ENCODE peak calls at places on chromosomes 5 and 9, in ten cellular contexts. One of them, this sample, is unnamed.

GRCh38 chr9:93536874-93537273 is 39.5 kb upstream of the PHF2 start:
- DNase-seq in stimulated activated CD4-positive, alpha-beta T cell treated with anti-CD3 and anti-CD28 coated beads, Interleukin-1b, Interleukin-23, amount 100 ng/mL, for 4 hours: no peak
- DNase-seq in GM23338: peak
- DNase-seq in activated CD8-positive, alpha-beta T cell treated with anti-CD3 and anti-CD28 coated beads for 36 hours: no peak
- DNase-seq in EL: no peak
- DNase-seq in activated CD4-positive, alpha-beta memory T cell treated with anti-CD3 and anti-CD28 coated beads, Interleukin-2, amount 10 ng/mL, durations not matched to agents 7 days and 5 days: no peak
- DNase-seq in AG09309: no peak
- DNase-seq in activated CD8-positive, alpha-beta memory T cell treated with anti-CD3 and anti-CD28 coated beads, Interleukin-2, amount 10 ng/mL, durations not matched to agents 7 days and 5 days: no peak
- DNase-seq in Right ventricle myocardium inferior: no peak
- DNase-seq in GM04504: no peak
- DNase-seq in this sample: no peak

GRCh38 chr9:29213374-29214161 is 1640.3 kb upstream of the C9orf72 start:
- DNase-seq in stimulated activated CD4-positive, alpha-beta T cell treated with anti-CD3 and anti-CD28 coated beads, Interleukin-1b, Interleukin-23, amount 100 ng/mL, for 4 hours: no peak
- DNase-seq in GM23338: peak
- DNase-seq in activated CD8-positive, alpha-beta T cell treated with anti-CD3 and anti-CD28 coated beads for 36 hours: no peak
- DNase-seq in EL: no peak
- DNase-seq in activated CD4-positive, alpha-beta memory T cell treated with anti-CD3 and anti-CD28 coated beads, Interleukin-2, amount 10 ng/mL, durations not matched to agents 7 days and 5 days: no peak
- DNase-seq in AG09309: no peak
- DNase-seq in activated CD8-positive, alpha-beta memory T cell treated with anti-CD3 and anti-CD28 coated beads, Interleukin-2, amount 10 ng/mL, durations not matched to agents 7 days and 5 days: no peak
- DNase-seq in Right ventricle myocardium inferior: no peak
- DNase-seq in GM04504: no peak
- DNase-seq in this sample: no peak

GRCh38 chr5:149496166-149496565 is 55.1 kb downstream of the CSNK1A1 start:
- DNase-seq in stimulated activated CD4-positive, alpha-beta T cell treated with anti-CD3 and anti-CD28 coated beads, Interleukin-1b, Interleukin-23, amount 100 ng/mL, for 4 hours: no peak
- DNase-seq in GM23338: no peak
- DNase-seq in activated CD8-positive, alpha-beta T cell treated with anti-CD3 and anti-CD28 coated beads for 36 hours: no peak
- DNase-seq in EL: no peak
- DNase-seq in activated CD4-positive, alpha-beta memory T cell treated with anti-CD3 and anti-CD28 coated beads, Interleukin-2, amount 10 ng/mL, durations not matched to agents 7 days and 5 days: no peak
- DNase-seq in AG09309: no peak
- DNase-seq in activated CD8-positive, alpha-beta memory T cell treated with anti-CD3 and anti-CD28 coated beads, Interleukin-2, amount 10 ng/mL, durations not matched to agents 7 days and 5 days: no peak
- DNase-seq in Right ventricle myocardium inferior: no peak
- DNase-seq in GM04504: no peak
- DNase-seq in this sample: no peak

GRCh38 chr5:123755587-123756324 is 243.8 kb downstream of the CSNK1G3 start:
- DNase-seq in stimulated activated CD4-positive, alpha-beta T cell treated with anti-CD3 and anti-CD28 coated beads, Interleukin-1b, Interleukin-23, amount 100 ng/mL, for 4 hours: no peak
- DNase-seq in GM23338: no peak
- DNase-seq in activated CD8-positive, alpha-beta T cell treated with anti-CD3 and anti-CD28 coated beads for 36 hours: no peak
- DNase-seq in EL: peak
- DNase-seq in activated CD4-positive, alpha-beta memory T cell treated with anti-CD3 and anti-CD28 coated beads, Interleukin-2, amount 10 ng/mL, durations not matched to agents 7 days and 5 days: no peak
- DNase-seq in AG09309: no peak
- DNase-seq in activated CD8-positive, alpha-beta memory T cell treated with anti-CD3 and anti-CD28 coated beads, Interleukin-2, amount 10 ng/mL, durations not matched to agents 7 days and 5 days: no peak
- DNase-seq in Right ventricle myocardium inferior: no peak
- DNase-seq in GM04504: peak
- DNase-seq in this sample: no peak

GRCh38 chr9:114473447-114473801 is 31.8 kb downstream of the WHRN start:
- DNase-seq in stimulated activated CD4-positive, alpha-beta T cell treated with anti-CD3 and anti-CD28 coated beads, Interleukin-1b, Interleukin-23, amount 100 ng/mL, for 4 hours: no peak
- DNase-seq in GM23338: no peak
- DNase-seq in activated CD8-positive, alpha-beta T cell treated with anti-CD3 and anti-CD28 coated beads for 36 hours: no peak
- DNase-seq in EL: no peak
- DNase-seq in activated CD4-positive, alpha-beta memory T cell treated with anti-CD3 and anti-CD28 coated beads, Interleukin-2, amount 10 ng/mL, durations not matched to agents 7 days and 5 days: no peak
- DNase-seq in AG09309: no peak
- DNase-seq in activated CD8-positive, alpha-beta memory T cell treated with anti-CD3 and anti-CD28 coated beads, Interleukin-2, amount 10 ng/mL, durations not matched to agents 7 days and 5 days: no peak
- DNase-seq in Right ventricle myocardium inferior: no peak
- DNase-seq in GM04504: no peak
- DNase-seq in this sample: no peak

GRCh38 chr5:145345883-145346282 is 489.3 kb downstream of the PRELID2 start:
- DNase-seq in stimulated activated CD4-positive, alpha-beta T cell treated with anti-CD3 and anti-CD28 coated beads, Interleukin-1b, Interleukin-23, amount 100 ng/mL, for 4 hours: no peak
- DNase-seq in GM23338: no peak
- DNase-seq in activated CD8-positive, alpha-beta T cell treated with anti-CD3 and anti-CD28 coated beads for 36 hours: no peak
- DNase-seq in EL: peak
- DNase-seq in activated CD4-positive, alpha-beta memory T cell treated with anti-CD3 and anti-CD28 coated beads, Interleukin-2, amount 10 ng/mL, durations not matched to agents 7 days and 5 days: no peak
- DNase-seq in AG09309: no peak
- DNase-seq in activated CD8-positive, alpha-beta memory T cell treated with anti-CD3 and anti-CD28 coated beads, Interleukin-2, amount 10 ng/mL, durations not matched to agents 7 days and 5 days: no peak
- DNase-seq in Right ventricle myocardium inferior: no peak
- DNase-seq in GM04504: no peak
- DNase-seq in this sample: no peak

GRCh38 chr5:33415811-33416354 is 24.9 kb upstream of the TARS1 start:
- DNase-seq in stimulated activated CD4-positive, alpha-beta T cell treated with anti-CD3 and anti-CD28 coated beads, Interleukin-1b, Interleukin-23, amount 100 ng/mL, for 4 hours: no peak
- DNase-seq in GM23338: no peak
- DNase-seq in activated CD8-positive, alpha-beta T cell treated with anti-CD3 and anti-CD28 coated beads for 36 hours: no peak
- DNase-seq in EL: no peak
- DNase-seq in activated CD4-positive, alpha-beta memory T cell treated with anti-CD3 and anti-CD28 coated beads, Interleukin-2, amount 10 ng/mL, durations not matched to agents 7 days and 5 days: no peak
- DNase-seq in AG09309: no peak
- DNase-seq in activated CD8-positive, alpha-beta memory T cell treated with anti-CD3 and anti-CD28 coated beads, Interleukin-2, amount 10 ng/mL, durations not matched to agents 7 days and 5 days: no peak
- DNase-seq in Right ventricle myocardium inferior: no peak
- DNase-seq in GM04504: no peak
- DNase-seq in this sample: no peak

GRCh38 chr5:131206061-131206460 is 35.3 kb downstream of the LYRM7 start:
- DNase-seq in stimulated activated CD4-positive, alpha-beta T cell treated with anti-CD3 and anti-CD28 coated beads, Interleukin-1b, Interleukin-23, amount 100 ng/mL, for 4 hours: no peak
- DNase-seq in GM23338: no peak
- DNase-seq in activated CD8-positive, alpha-beta T cell treated with anti-CD3 and anti-CD28 coated beads for 36 hours: no peak
- DNase-seq in EL: no peak
- DNase-seq in activated CD4-positive, alpha-beta memory T cell treated with anti-CD3 and anti-CD28 coated beads, Interleukin-2, amount 10 ng/mL, durations not matched to agents 7 days and 5 days: no peak
- DNase-seq in AG09309: no peak
- DNase-seq in activated CD8-positive, alpha-beta memory T cell treated with anti-CD3 and anti-CD28 coated beads, Interleukin-2, amount 10 ng/mL, durations not matched to agents 7 days and 5 days: no peak
- DNase-seq in Right ventricle myocardium inferior: no peak
- DNase-seq in GM04504: no peak
- DNase-seq in this sample: no peak

GRCh38 chr5:178241688-178242231 is 9.2 kb upstream of the PHYKPL start:
- DNase-seq in stimulated activated CD4-positive, alpha-beta T cell treated with anti-CD3 and anti-CD28 coated beads, Interleukin-1b, Interleukin-23, amount 100 ng/mL, for 4 hours: no peak
- DNase-seq in GM23338: no peak
- DNase-seq in activated CD8-positive, alpha-beta T cell treated with anti-CD3 and anti-CD28 coated beads for 36 hours: no peak
- DNase-seq in EL: no peak
- DNase-seq in activated CD4-positive, alpha-beta memory T cell treated with anti-CD3 and anti-CD28 coated beads, Interleukin-2, amount 10 ng/mL, durations not matched to agents 7 days and 5 days: no peak
- DNase-seq in AG09309: no peak
- DNase-seq in activated CD8-positive, alpha-beta memory T cell treated with anti-CD3 and anti-CD28 coated beads, Interleukin-2, amount 10 ng/mL, durations not matched to agents 7 days and 5 days: no peak
- DNase-seq in Right ventricle myocardium inferior: no peak
- DNase-seq in GM04504: no peak
- DNase-seq in this sample: no peak

GRCh38 chr5:103327893-103328292 is 69.3 kb downstream of the MACIR start:
- DNase-seq in stimulated activated CD4-positive, alpha-beta T cell treated with anti-CD3 and anti-CD28 coated beads, Interleukin-1b, Interleukin-23, amount 100 ng/mL, for 4 hours: no peak
- DNase-seq in GM23338: no peak
- DNase-seq in activated CD8-positive, alpha-beta T cell treated with anti-CD3 and anti-CD28 coated beads for 36 hours: no peak
- DNase-seq in EL: no peak
- DNase-seq in activated CD4-positive, alpha-beta memory T cell treated with anti-CD3 and anti-CD28 coated beads, Interleukin-2, amount 10 ng/mL, durations not matched to agents 7 days and 5 days: no peak
- DNase-seq in AG09309: no peak
- DNase-seq in activated CD8-positive, alpha-beta memory T cell treated with anti-CD3 and anti-CD28 coated beads, Interleukin-2, amount 10 ng/mL, durations not matched to agents 7 days and 5 days: no peak
- DNase-seq in Right ventricle myocardium inferior: no peak
- DNase-seq in GM04504: no peak
- DNase-seq in this sample: no peak

GRCh38 chr5:17184596-17184995 is 32.8 kb upstream of the BASP1 start:
- DNase-seq in stimulated activated CD4-positive, alpha-beta T cell treated with anti-CD3 and anti-CD28 coated beads, Interleukin-1b, Interleukin-23, amount 100 ng/mL, for 4 hours: no peak
- DNase-seq in GM23338: no peak
- DNase-seq in activated CD8-positive, alpha-beta T cell treated with anti-CD3 and anti-CD28 coated beads for 36 hours: no peak
- DNase-seq in EL: no peak
- DNase-seq in activated CD4-positive, alpha-beta memory T cell treated with anti-CD3 and anti-CD28 coated beads, Interleukin-2, amount 10 ng/mL, durations not matched to agents 7 days and 5 days: no peak
- DNase-seq in AG09309: no peak
- DNase-seq in activated CD8-positive, alpha-beta memory T cell treated with anti-CD3 and anti-CD28 coated beads, Interleukin-2, amount 10 ng/mL, durations not matched to agents 7 days and 5 days: no peak
- DNase-seq in Right ventricle myocardium inferior: no peak
- DNase-seq in GM04504: no peak
- DNase-seq in this sample: no peak

GRCh38 chr9:135282001-135282731 is 194.7 kb downstream of the OLFM1 start:
- DNase-seq in stimulated activated CD4-positive, alpha-beta T cell treated with anti-CD3 and anti-CD28 coated beads, Interleukin-1b, Interleukin-23, amount 100 ng/mL, for 4 hours: no peak
- DNase-seq in GM23338: no peak
- DNase-seq in activated CD8-positive, alpha-beta T cell treated with anti-CD3 and anti-CD28 coated beads for 36 hours: peak
- DNase-seq in EL: no peak
- DNase-seq in activated CD4-positive, alpha-beta memory T cell treated with anti-CD3 and anti-CD28 coated beads, Interleukin-2, amount 10 ng/mL, durations not matched to agents 7 days and 5 days: no peak
- DNase-seq in AG09309: no peak
- DNase-seq in activated CD8-positive, alpha-beta memory T cell treated with anti-CD3 and anti-CD28 coated beads, Interleukin-2, amount 10 ng/mL, durations not matched to agents 7 days and 5 days: no peak
- DNase-seq in Right ventricle myocardium inferior: no peak
- DNase-seq in GM04504: no peak
- DNase-seq in this sample: peak

GRCh38 chr9:16744386-16744785 is 126.1 kb downstream of the BNC2 start:
- DNase-seq in stimulated activated CD4-positive, alpha-beta T cell treated with anti-CD3 and anti-CD28 coated beads, Interleukin-1b, Interleukin-23, amount 100 ng/mL, for 4 hours: no peak
- DNase-seq in GM23338: no peak
- DNase-seq in activated CD8-positive, alpha-beta T cell treated with anti-CD3 and anti-CD28 coated beads for 36 hours: no peak
- DNase-seq in EL: peak
- DNase-seq in activated CD4-positive, alpha-beta memory T cell treated with anti-CD3 and anti-CD28 coated beads, Interleukin-2, amount 10 ng/mL, durations not matched to agents 7 days and 5 days: no peak
- DNase-seq in AG09309: no peak
- DNase-seq in activated CD8-positive, alpha-beta memory T cell treated with anti-CD3 and anti-CD28 coated beads, Interleukin-2, amount 10 ng/mL, durations not matched to agents 7 days and 5 days: no peak
- DNase-seq in Right ventricle myocardium inferior: no peak
- DNase-seq in GM04504: no peak
- DNase-seq in this sample: no peak

GRCh38 chr5:90410178-90410762 is 714 bp upstream of the CETN3 start:
- DNase-seq in stimulated activated CD4-positive, alpha-beta T cell treated with anti-CD3 and anti-CD28 coated beads, Interleukin-1b, Interleukin-23, amount 100 ng/mL, for 4 hours: no peak
- DNase-seq in GM23338: no peak
- DNase-seq in activated CD8-positive, alpha-beta T cell treated with anti-CD3 and anti-CD28 coated beads for 36 hours: no peak
- DNase-seq in EL: no peak
- DNase-seq in activated CD4-positive, alpha-beta memory T cell treated with anti-CD3 and anti-CD28 coated beads, Interleukin-2, amount 10 ng/mL, durations not matched to agents 7 days and 5 days: no peak
- DNase-seq in AG09309: no peak
- DNase-seq in activated CD8-positive, alpha-beta memory T cell treated with anti-CD3 and anti-CD28 coated beads, Interleukin-2, amount 10 ng/mL, durations not matched to agents 7 days and 5 days: no peak
- DNase-seq in Right ventricle myocardium inferior: no peak
- DNase-seq in GM04504: no peak
- DNase-seq in this sample: no peak

GRCh38 chr5:168268949-168269943 is 22.2 kb upstream of the WWC1 start:
- DNase-seq in stimulated activated CD4-positive, alpha-beta T cell treated with anti-CD3 and anti-CD28 coated beads, Interleukin-1b, Interleukin-23, amount 100 ng/mL, for 4 hours: peak
- DNase-seq in GM23338: peak
- DNase-seq in activated CD8-positive, alpha-beta T cell treated with anti-CD3 and anti-CD28 coated beads for 36 hours: peak
- DNase-seq in EL: peak
- DNase-seq in activated CD4-positive, alpha-beta memory T cell treated with anti-CD3 and anti-CD28 coated beads, Interleukin-2, amount 10 ng/mL, durations not matched to agents 7 days and 5 days: peak
- DNase-seq in AG09309: peak
- DNase-seq in activated CD8-positive, alpha-beta memory T cell treated with anti-CD3 and anti-CD28 coated beads, Interleukin-2, amount 10 ng/mL, durations not matched to agents 7 days and 5 days: peak
- DNase-seq in Right ventricle myocardium inferior: peak
- DNase-seq in GM04504: peak
- DNase-seq in this sample: peak

GRCh38 chr5:6448622-6449464 is at the start of gene UBE2QL1:
- DNase-seq in stimulated activated CD4-positive, alpha-beta T cell treated with anti-CD3 and anti-CD28 coated beads, Interleukin-1b, Interleukin-23, amount 100 ng/mL, for 4 hours: no peak
- DNase-seq in GM23338: peak
- DNase-seq in activated CD8-positive, alpha-beta T cell treated with anti-CD3 and anti-CD28 coated beads for 36 hours: peak
- DNase-seq in EL: no peak
- DNase-seq in activated CD4-positive, alpha-beta memory T cell treated with anti-CD3 and anti-CD28 coated beads, Interleukin-2, amount 10 ng/mL, durations not matched to agents 7 days and 5 days: no peak
- DNase-seq in AG09309: no peak
- DNase-seq in activated CD8-positive, alpha-beta memory T cell treated with anti-CD3 and anti-CD28 coated beads, Interleukin-2, amount 10 ng/mL, durations not matched to agents 7 days and 5 days: no peak
- DNase-seq in Right ventricle myocardium inferior: no peak
- DNase-seq in GM04504: no peak
- DNase-seq in this sample: no peak

GRCh38 chr9:22005700-22006605 is 3.2 kb downstream of the CDKN2B start:
- DNase-seq in stimulated activated CD4-positive, alpha-beta T cell treated with anti-CD3 and anti-CD28 coated beads, Interleukin-1b, Interleukin-23, amount 100 ng/mL, for 4 hours: no peak
- DNase-seq in GM23338: peak
- DNase-seq in activated CD8-positive, alpha-beta T cell treated with anti-CD3 and anti-CD28 coated beads for 36 hours: no peak
- DNase-seq in EL: no peak
- DNase-seq in activated CD4-positive, alpha-beta memory T cell treated with anti-CD3 and anti-CD28 coated beads, Interleukin-2, amount 10 ng/mL, durations not matched to agents 7 days and 5 days: no peak
- DNase-seq in AG09309: no peak
- DNase-seq in activated CD8-positive, alpha-beta memory T cell treated with anti-CD3 and anti-CD28 coated beads, Interleukin-2, amount 10 ng/mL, durations not matched to agents 7 days and 5 days: no peak
- DNase-seq in Right ventricle myocardium inferior: peak
- DNase-seq in GM04504: no peak
- DNase-seq in this sample: peak

GRCh38 chr9:99637640-99638039 is 184.0 kb upstream of the NR4A3 start:
- DNase-seq in stimulated activated CD4-positive, alpha-beta T cell treated with anti-CD3 and anti-CD28 coated beads, Interleukin-1b, Interleukin-23, amount 100 ng/mL, for 4 hours: no peak
- DNase-seq in GM23338: no peak
- DNase-seq in activated CD8-positive, alpha-beta T cell treated with anti-CD3 and anti-CD28 coated beads for 36 hours: no peak
- DNase-seq in EL: no peak
- DNase-seq in activated CD4-positive, alpha-beta memory T cell treated with anti-CD3 and anti-CD28 coated beads, Interleukin-2, amount 10 ng/mL, durations not matched to agents 7 days and 5 days: no peak
- DNase-seq in AG09309: no peak
- DNase-seq in activated CD8-positive, alpha-beta memory T cell treated with anti-CD3 and anti-CD28 coated beads, Interleukin-2, amount 10 ng/mL, durations not matched to agents 7 days and 5 days: no peak
- DNase-seq in Right ventricle myocardium inferior: no peak
- DNase-seq in GM04504: no peak
- DNase-seq in this sample: no peak

GRCh38 chr5:56910123-56910951 is 941 bp downstream of the SETD9 start:
- DNase-seq in stimulated activated CD4-positive, alpha-beta T cell treated with anti-CD3 and anti-CD28 coated beads, Interleukin-1b, Interleukin-23, amount 100 ng/mL, for 4 hours: no peak
- DNase-seq in GM23338: peak
- DNase-seq in activated CD8-positive, alpha-beta T cell treated with anti-CD3 and anti-CD28 coated beads for 36 hours: peak
- DNase-seq in EL: no peak
- DNase-seq in activated CD4-positive, alpha-beta memory T cell treated with anti-CD3 and anti-CD28 coated beads, Interleukin-2, amount 10 ng/mL, durations not matched to agents 7 days and 5 days: no peak
- DNase-seq in AG09309: no peak
- DNase-seq in activated CD8-positive, alpha-beta memory T cell treated with anti-CD3 and anti-CD28 coated beads, Interleukin-2, amount 10 ng/mL, durations not matched to agents 7 days and 5 days: no peak
- DNase-seq in Right ventricle myocardium inferior: peak
- DNase-seq in GM04504: peak
- DNase-seq in this sample: no peak

GRCh38 chr5:132411382-132411925 is 41.9 kb downstream of the SLC22A5 start:
- DNase-seq in stimulated activated CD4-positive, alpha-beta T cell treated with anti-CD3 and anti-CD28 coated beads, Interleukin-1b, Interleukin-23, amount 100 ng/mL, for 4 hours: no peak
- DNase-seq in GM23338: no peak
- DNase-seq in activated CD8-positive, alpha-beta T cell treated with anti-CD3 and anti-CD28 coated beads for 36 hours: peak
- DNase-seq in EL: no peak
- DNase-seq in activated CD4-positive, alpha-beta memory T cell treated with anti-CD3 and anti-CD28 coated beads, Interleukin-2, amount 10 ng/mL, durations not matched to agents 7 days and 5 days: peak
- DNase-seq in AG09309: no peak
- DNase-seq in activated CD8-positive, alpha-beta memory T cell treated with anti-CD3 and anti-CD28 coated beads, Interleukin-2, amount 10 ng/mL, durations not matched to agents 7 days and 5 days: peak
- DNase-seq in Right ventricle myocardium inferior: no peak
- DNase-seq in GM04504: no peak
- DNase-seq in this sample: peak

GRCh38 chr5:16544607-16545374 is 72.0 kb downstream of the RETREG1 start:
- DNase-seq in stimulated activated CD4-positive, alpha-beta T cell treated with anti-CD3 and anti-CD28 coated beads, Interleukin-1b, Interleukin-23, amount 100 ng/mL, for 4 hours: no peak
- DNase-seq in GM23338: no peak
- DNase-seq in activated CD8-positive, alpha-beta T cell treated with anti-CD3 and anti-CD28 coated beads for 36 hours: no peak
- DNase-seq in EL: peak
- DNase-seq in activated CD4-positive, alpha-beta memory T cell treated with anti-CD3 and anti-CD28 coated beads, Interleukin-2, amount 10 ng/mL, durations not matched to agents 7 days and 5 days: no peak
- DNase-seq in AG09309: no peak
- DNase-seq in activated CD8-positive, alpha-beta memory T cell treated with anti-CD3 and anti-CD28 coated beads, Interleukin-2, amount 10 ng/mL, durations not matched to agents 7 days and 5 days: no peak
- DNase-seq in Right ventricle myocardium inferior: no peak
- DNase-seq in GM04504: no peak
- DNase-seq in this sample: no peak

GRCh38 chr9:72828281-72828731 is 124.5 kb downstream of the ALDH1A1 start:
- DNase-seq in stimulated activated CD4-positive, alpha-beta T cell treated with anti-CD3 and anti-CD28 coated beads, Interleukin-1b, Interleukin-23, amount 100 ng/mL, for 4 hours: no peak
- DNase-seq in GM23338: no peak
- DNase-seq in activated CD8-positive, alpha-beta T cell treated with anti-CD3 and anti-CD28 coated beads for 36 hours: no peak
- DNase-seq in EL: peak
- DNase-seq in activated CD4-positive, alpha-beta memory T cell treated with anti-CD3 and anti-CD28 coated beads, Interleukin-2, amount 10 ng/mL, durations not matched to agents 7 days and 5 days: no peak
- DNase-seq in AG09309: no peak
- DNase-seq in activated CD8-positive, alpha-beta memory T cell treated with anti-CD3 and anti-CD28 coated beads, Interleukin-2, amount 10 ng/mL, durations not matched to agents 7 days and 5 days: no peak
- DNase-seq in Right ventricle myocardium inferior: no peak
- DNase-seq in GM04504: no peak
- DNase-seq in this sample: no peak

GRCh38 chr9:129415954-129416651 is 204.8 kb downstream of the C9orf50 start:
- DNase-seq in stimulated activated CD4-positive, alpha-beta T cell treated with anti-CD3 and anti-CD28 coated beads, Interleukin-1b, Interleukin-23, amount 100 ng/mL, for 4 hours: no peak
- DNase-seq in GM23338: no peak
- DNase-seq in activated CD8-positive, alpha-beta T cell treated with anti-CD3 and anti-CD28 coated beads for 36 hours: no peak
- DNase-seq in EL: no peak
- DNase-seq in activated CD4-positive, alpha-beta memory T cell treated with anti-CD3 and anti-CD28 coated beads, Interleukin-2, amount 10 ng/mL, durations not matched to agents 7 days and 5 days: no peak
- DNase-seq in AG09309: no peak
- DNase-seq in activated CD8-positive, alpha-beta memory T cell treated with anti-CD3 and anti-CD28 coated beads, Interleukin-2, amount 10 ng/mL, durations not matched to agents 7 days and 5 days: no peak
- DNase-seq in Right ventricle myocardium inferior: no peak
- DNase-seq in GM04504: no peak
- DNase-seq in this sample: no peak

GRCh38 chr5:177393206-177393765 is 7.2 kb downstream of the PFN3 start:
- DNase-seq in stimulated activated CD4-positive, alpha-beta T cell treated with anti-CD3 and anti-CD28 coated beads, Interleukin-1b, Interleukin-23, amount 100 ng/mL, for 4 hours: no peak
- DNase-seq in GM23338: no peak
- DNase-seq in activated CD8-positive, alpha-beta T cell treated with anti-CD3 and anti-CD28 coated beads for 36 hours: no peak
- DNase-seq in EL: no peak
- DNase-seq in activated CD4-positive, alpha-beta memory T cell treated with anti-CD3 and anti-CD28 coated beads, Interleukin-2, amount 10 ng/mL, durations not matched to agents 7 days and 5 days: no peak
- DNase-seq in AG09309: no peak
- DNase-seq in activated CD8-positive, alpha-beta memory T cell treated with anti-CD3 and anti-CD28 coated beads, Interleukin-2, amount 10 ng/mL, durations not matched to agents 7 days and 5 days: no peak
- DNase-seq in Right ventricle myocardium inferior: no peak
- DNase-seq in GM04504: no peak
- DNase-seq in this sample: no peak

GRCh38 chr5:16618138-16618897 is 1.5 kb upstream of the RETREG1 start:
- DNase-seq in stimulated activated CD4-positive, alpha-beta T cell treated with anti-CD3 and anti-CD28 coated beads, Interleukin-1b, Interleukin-23, amount 100 ng/mL, for 4 hours: no peak
- DNase-seq in GM23338: peak
- DNase-seq in activated CD8-positive, alpha-beta T cell treated with anti-CD3 and anti-CD28 coated beads for 36 hours: no peak
- DNase-seq in EL: no peak
- DNase-seq in activated CD4-positive, alpha-beta memory T cell treated with anti-CD3 and anti-CD28 coated beads, Interleukin-2, amount 10 ng/mL, durations not matched to agents 7 days and 5 days: no peak
- DNase-seq in AG09309: no peak
- DNase-seq in activated CD8-positive, alpha-beta memory T cell treated with anti-CD3 and anti-CD28 coated beads, Interleukin-2, amount 10 ng/mL, durations not matched to agents 7 days and 5 days: no peak
- DNase-seq in Right ventricle myocardium inferior: no peak
- DNase-seq in GM04504: no peak
- DNase-seq in this sample: no peak

GRCh38 chr9:128412120-128412790 is 8.4 kb upstream of the CERCAM start:
- DNase-seq in stimulated activated CD4-positive, alpha-beta T cell treated with anti-CD3 and anti-CD28 coated beads, Interleukin-1b, Interleukin-23, amount 100 ng/mL, for 4 hours: peak
- DNase-seq in GM23338: peak
- DNase-seq in activated CD8-positive, alpha-beta T cell treated with anti-CD3 and anti-CD28 coated beads for 36 hours: peak
- DNase-seq in EL: peak
- DNase-seq in activated CD4-positive, alpha-beta memory T cell treated with anti-CD3 and anti-CD28 coated beads, Interleukin-2, amount 10 ng/mL, durations not matched to agents 7 days and 5 days: peak
- DNase-seq in AG09309: no peak
- DNase-seq in activated CD8-positive, alpha-beta memory T cell treated with anti-CD3 and anti-CD28 coated beads, Interleukin-2, amount 10 ng/mL, durations not matched to agents 7 days and 5 days: peak
- DNase-seq in Right ventricle myocardium inferior: no peak
- DNase-seq in GM04504: no peak
- DNase-seq in this sample: peak

GRCh38 chr5:71738962-71739361 is 19.9 kb downstream of the CARTPT start:
- DNase-seq in stimulated activated CD4-positive, alpha-beta T cell treated with anti-CD3 and anti-CD28 coated beads, Interleukin-1b, Interleukin-23, amount 100 ng/mL, for 4 hours: no peak
- DNase-seq in GM23338: no peak
- DNase-seq in activated CD8-positive, alpha-beta T cell treated with anti-CD3 and anti-CD28 coated beads for 36 hours: no peak
- DNase-seq in EL: no peak
- DNase-seq in activated CD4-positive, alpha-beta memory T cell treated with anti-CD3 and anti-CD28 coated beads, Interleukin-2, amount 10 ng/mL, durations not matched to agents 7 days and 5 days: no peak
- DNase-seq in AG09309: no peak
- DNase-seq in activated CD8-positive, alpha-beta memory T cell treated with anti-CD3 and anti-CD28 coated beads, Interleukin-2, amount 10 ng/mL, durations not matched to agents 7 days and 5 days: no peak
- DNase-seq in Right ventricle myocardium inferior: no peak
- DNase-seq in GM04504: no peak
- DNase-seq in this sample: no peak

GRCh38 chr9:71638627-71639026 is 129.7 kb downstream of the CEMIP2 start:
- DNase-seq in stimulated activated CD4-positive, alpha-beta T cell treated with anti-CD3 and anti-CD28 coated beads, Interleukin-1b, Interleukin-23, amount 100 ng/mL, for 4 hours: no peak
- DNase-seq in GM23338: no peak
- DNase-seq in activated CD8-positive, alpha-beta T cell treated with anti-CD3 and anti-CD28 coated beads for 36 hours: no peak
- DNase-seq in EL: no peak
- DNase-seq in activated CD4-positive, alpha-beta memory T cell treated with anti-CD3 and anti-CD28 coated beads, Interleukin-2, amount 10 ng/mL, durations not matched to agents 7 days and 5 days: peak
- DNase-seq in AG09309: no peak
- DNase-seq in activated CD8-positive, alpha-beta memory T cell treated with anti-CD3 and anti-CD28 coated beads, Interleukin-2, amount 10 ng/mL, durations not matched to agents 7 days and 5 days: peak
- DNase-seq in Right ventricle myocardium inferior: no peak
- DNase-seq in GM04504: no peak
- DNase-seq in this sample: no peak

This sample was measured in DND-41.